ENCODE peak calls at places on chromosomes 12 and 14, in six cellular contexts. H is GM12878, W is A549, C is HepG2, V is K562, D is H1. Z is an unnamed sample.

GRCh38 chr14:99093532-99094517 is 178.2 kb downstream of the BCL11B start:
- DNase-seq in D (peak), W (no peak), H (no peak), C (no peak), V (no peak), Z (no peak)

GRCh38 chr12:52794479-52795331 is 1.2 kb downstream of the KRT3 start:
- DNase-seq in W (no peak), D (no peak), H (no peak), C (no peak), V (no peak), Z (peak)

GRCh38 chr12:9883175-9883574 is 1.9 kb downstream of the KLRF2 start:
- DNase-seq in W (no peak), V (no peak), C (no peak), H (no peak), D (no peak), Z (no peak)

GRCh38 chr12:91717804-91718203 is 427.8 kb downstream of the BTG1 start:
- DNase-seq in C (no peak), D (no peak), H (no peak), W (no peak), V (no peak), Z (no peak)

GRCh38 chr12:28057856-28058615 is 85.5 kb upstream of the PTHLH start:
- DNase-seq in H (peak), W (no peak), C (no peak), D (no peak), V (no peak), Z (peak)

GRCh38 chr12:111692575-111693210 is 6.8 kb downstream of the ACAD10 start:
- DNase-seq in D (peak), W (peak), H (no peak), C (no peak), V (peak), Z (peak)

GRCh38 chr12:58414398-58414871 is 473.1 kb downstream of the ATP23 start:
- DNase-seq in V (no peak), W (peak), D (no peak), H (no peak), C (no peak), Z (peak)

GRCh38 chr14:32934891-32935633 is 3.6 kb upstream of the NPAS3 start:
- DNase-seq in V (no peak), C (no peak), D (peak), W (no peak), H (no peak), Z (no peak)

GRCh38 chr12:76544601-76545261 is 14.8 kb downstream of the OSBPL8 start:
- DNase-seq in H (no peak), V (no peak), C (no peak), D (no peak), W (no peak), Z (no peak)

GRCh38 chr12:113955109-113955970 is 10.8 kb downstream of the RBM19 start:
- DNase-seq in H (no peak), D (peak), W (peak), V (no peak), C (peak), Z (peak)

GRCh38 chr14:23071244-23071974 is 14.1 kb upstream of the CDH24 start:
- DNase-seq in W (peak), C (peak), V (peak), D (peak), H (peak), Z (peak)

GRCh38 chr12:17875230-17875629 is 214.8 kb downstream of the RERGL start:
- DNase-seq in C (no peak), W (peak), D (no peak), V (no peak), H (no peak), Z (no peak)

GRCh38 chr12:31323466-31324115 is 2.4 kb downstream of the SINHCAF start:
- DNase-seq in V (peak), D (peak), W (peak), H (no peak), C (no peak), Z (no peak)

GRCh38 chr12:122687091-122687490 is 16.1 kb downstream of the HCAR2 start:
- DNase-seq in C (no peak), D (no peak), V (no peak), W (no peak), H (no peak), Z (peak)

GRCh38 chr14:34046799-34047520 is 96.1 kb upstream of the EGLN3 start:
- DNase-seq in V (peak), D (no peak), H (no peak), C (no peak), W (no peak), Z (no peak)

GRCh38 chr12:11689591-11690158 is 40.2 kb downstream of the ETV6 start:
- DNase-seq in H (no peak), W (no peak), V (no peak), C (no peak), D (no peak), Z (no peak)

GRCh38 chr14:24094839-24095195 is 706 bp downstream of the PCK2 start:
- DNase-seq in C (no peak), W (no peak), D (no peak), V (no peak), H (no peak), Z (no peak)

GRCh38 chr14:75200451-75200850 is 24.0 kb upstream of the TMED10 start:
- DNase-seq in D (no peak), V (no peak), W (no peak), C (no peak), H (no peak), Z (no peak)

GRCh38 chr12:25959069-25959961 is 833 bp downstream of the RASSF8 start:
- DNase-seq in W (peak), C (no peak), H (no peak), D (peak), V (no peak), Z (peak)

GRCh38 chr12:6450869-6451347 is 934 bp upstream of the TAPBPL start:
- DNase-seq in V (no peak), W (no peak), C (no peak), D (no peak), H (no peak), Z (no peak)

GRCh38 chr12:58310828-58311273 is 369.5 kb downstream of the ATP23 start:
- DNase-seq in W (peak), D (no peak), V (no peak), C (peak), H (no peak), Z (peak)

GRCh38 chr12:50986961-50987737 is 34.8 kb downstream of the HIGD1C start:
- DNase-seq in D (no peak), V (peak), W (peak), C (peak), H (no peak), Z (peak)

GRCh38 chr12:19070341-19070740 is 59.2 kb upstream of the PLEKHA5 start:
- DNase-seq in V (no peak), W (no peak), H (no peak), D (no peak), C (no peak), Z (no peak)

GRCh38 chr14:60862283-60862682 is 118.6 kb downstream of the TRMT5 start:
- DNase-seq in D (no peak), W (no peak), V (no peak), H (no peak), C (no peak), Z (no peak)

GRCh38 chr12:79555006-79555925 is 135.5 kb downstream of the PAWR start:
- DNase-seq in V (no peak), D (no peak), C (peak), W (peak), H (no peak), Z (peak)

GRCh38 chr12:131831635-131832041 is 3.4 kb downstream of the MMP17 start:
- DNase-seq in V (no peak), W (peak), C (no peak), D (no peak), H (no peak), Z (peak)

GRCh38 chr14:96267916-96268315 is 11.9 kb downstream of the BDKRB1 start:
- DNase-seq in D (no peak), H (no peak), W (no peak), V (no peak), C (no peak), Z (peak)

GRCh38 chr12:107929436-107929835 is 154.9 kb downstream of the ASCL4 start:
- DNase-seq in C (peak), H (no peak), D (no peak), W (peak), V (peak), Z (peak)

GRCh38 chr12:26611598-26611997 is 221.4 kb downstream of the ITPR2 start:
- DNase-seq in V (no peak), H (no peak), D (no peak), W (no peak), C (no peak), Z (no peak)

GRCh38 chr14:41285193-41285748 is 321.4 kb upstream of the LRFN5 start:
- DNase-seq in W (peak), H (no peak), D (peak), C (peak), V (no peak), Z (peak)

GRCh38 chr12:45670339-45671065 is 59.0 kb upstream of the ARID2 start:
- DNase-seq in D (no peak), V (no peak), H (peak), C (no peak), W (no peak), Z (no peak)

GRCh38 chr14:73878436-73878835 is 8.2 kb upstream of the ZNF410 start:
- DNase-seq in D (no peak), C (no peak), V (no peak), W (no peak), H (no peak), Z (peak)

GRCh38 chr14:105844047-105844630 is 317.8 kb downstream of the TMEM121 start:
- DNase-seq in D (no peak), H (no peak), C (no peak), V (no peak), W (no peak), Z (no peak)

GRCh38 chr14:53468876-53469275 is 315.8 kb upstream of the DDHD1 start:
- DNase-seq in H (no peak), W (no peak), D (no peak), V (no peak), C (no peak), Z (no peak)

GRCh38 chr14:36373982-36374673 is 53.7 kb upstream of the MBIP start:
- DNase-seq in C (peak), H (peak), D (peak), W (peak), V (peak), Z (peak)

GRCh38 chr12:62697893-62698292 is 231.3 kb downstream of the MON2 start:
- DNase-seq in H (no peak), C (no peak), D (no peak), W (no peak), V (no peak), Z (no peak)

GRCh38 chr12:97404549-97404948 is 58.1 kb upstream of the RMST start:
- DNase-seq in H (peak), W (peak), V (peak), D (peak), C (peak), Z (peak)

GRCh38 chr14:56206576-56206975 is 88.4 kb downstream of the PELI2 start:
- DNase-seq in D (no peak), H (no peak), V (no peak), C (no peak), W (no peak), Z (no peak)

GRCh38 chr14:89844508-89844907 is 110.0 kb downstream of the EFCAB11 start:
- DNase-seq in C (no peak), W (no peak), H (no peak), D (no peak), V (no peak), Z (peak)

DNA sequence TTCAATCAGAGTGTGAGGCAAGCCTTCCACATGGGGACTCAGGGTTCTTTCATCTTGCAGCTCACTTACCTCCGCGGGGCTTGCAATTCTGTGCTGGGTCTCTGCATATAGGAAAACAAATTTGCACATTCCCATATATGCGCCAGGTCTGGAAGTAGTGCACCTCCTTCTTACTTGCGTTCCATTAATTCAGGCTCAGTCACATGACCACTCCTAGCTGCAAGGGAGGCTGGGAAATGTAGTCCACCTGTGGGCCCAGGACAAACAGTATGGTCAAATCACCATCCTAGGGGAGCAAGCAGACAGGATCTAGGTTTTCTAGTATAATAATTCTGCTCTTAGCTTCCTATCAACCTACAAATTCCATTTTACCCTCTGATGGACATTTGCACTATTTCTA is 160.4 kb downstream of the AACS start:
- DNase-seq in W (no peak), H (no peak), C (no peak), V (no peak), D (no peak), Z (no peak)
- TF ChIP-seq USF2 in W (no peak), H (no peak), C (no peak), V (peak), D (peak), Z (peak)

DNA sequence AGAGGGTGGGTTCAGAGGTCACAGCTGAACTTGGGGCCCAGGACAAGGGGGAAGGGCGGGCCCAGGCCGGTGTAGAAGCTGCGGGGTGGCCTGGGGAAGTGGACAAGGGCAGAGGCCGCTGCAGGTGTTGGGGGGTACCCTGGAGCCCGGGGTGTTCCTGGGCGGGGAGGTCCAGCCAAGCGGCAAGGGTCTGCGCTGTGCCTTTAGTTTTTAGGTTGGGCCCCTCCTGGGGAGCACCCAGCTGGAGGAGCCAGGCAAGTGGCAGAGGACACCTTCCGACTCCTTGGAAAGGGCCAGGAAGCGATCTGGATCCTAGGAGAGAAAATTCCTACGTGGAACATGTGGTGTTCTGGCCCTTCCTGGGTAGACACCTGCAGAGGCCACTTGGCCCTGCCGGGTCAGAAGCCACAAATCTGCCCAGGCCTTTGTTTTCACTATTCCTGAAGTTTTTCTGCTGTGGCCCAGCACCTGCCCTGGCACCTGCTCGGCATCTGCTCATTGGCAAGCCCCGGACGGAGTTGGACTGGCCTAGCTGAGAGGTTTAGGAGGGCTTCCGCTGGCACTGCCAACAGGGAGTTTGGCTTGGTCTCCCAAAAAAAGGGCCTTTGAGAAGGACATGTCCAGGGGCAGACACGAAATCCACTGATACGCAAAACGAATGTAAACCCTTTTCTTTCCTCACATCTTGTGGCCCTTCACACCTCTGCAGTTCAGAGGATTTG is 61.1 kb downstream of the SMUG1 start:
- DNase-seq in W (no peak), V (no peak), D (no peak), H (no peak), C (no peak), Z (no peak)
- TF ChIP-seq CEBPB in W (no peak), V (no peak), D (no peak), H (no peak), C (no peak), Z (no peak)

DNA sequence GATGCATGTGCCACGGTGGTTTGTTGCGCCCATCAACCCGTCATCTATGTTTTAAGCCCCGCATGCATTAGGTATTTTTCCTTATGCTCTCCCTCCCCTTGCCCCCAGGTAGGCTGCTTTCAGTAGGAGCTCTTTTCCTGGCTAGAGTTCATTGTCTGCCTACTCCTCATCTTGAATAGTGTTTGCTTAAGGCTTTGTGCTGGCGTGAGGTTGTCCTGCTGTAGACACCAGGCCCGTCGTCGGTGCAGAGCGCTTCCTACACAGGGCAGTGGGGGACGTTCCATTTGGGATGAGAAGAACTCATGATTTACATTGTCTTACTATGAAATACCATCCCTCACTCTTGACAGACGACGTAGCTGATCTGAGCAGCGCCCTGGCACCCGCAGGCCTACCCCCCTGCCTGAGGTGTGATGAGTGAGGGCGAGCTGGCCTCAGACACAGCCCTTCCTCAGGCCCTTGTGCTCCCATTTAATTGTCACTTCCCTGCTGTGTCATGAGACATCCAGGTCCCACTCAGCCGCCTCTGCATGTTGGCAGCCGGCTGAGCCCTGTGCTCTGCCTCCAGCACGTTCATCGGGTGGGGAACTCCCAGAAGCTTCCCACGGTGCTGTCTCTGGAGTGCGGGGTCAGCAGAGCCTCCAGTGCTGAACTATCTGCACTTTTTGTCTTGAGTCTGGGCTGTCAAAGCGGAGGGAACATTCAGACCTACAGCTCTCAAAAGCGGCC is 76.0 kb downstream of the WDR20 start:
- DNase-seq in W (no peak), D (no peak), H (no peak), C (no peak), V (no peak), Z (peak)
- TF ChIP-seq USF2 in W (no peak), D (no peak), H (no peak), C (no peak), V (no peak), Z (no peak)

GRCh38 chr14:103380719-103381377 is 4.4 kb upstream of the MARK3 start:
- DNase-seq in V (no peak), C (no peak), D (no peak), H (no peak), W (no peak), Z (no peak)

GRCh38 chr14:103385153-103385993 is at the start of gene MARK3:
- DNase-seq in C (peak), W (peak), H (peak), D (peak), V (peak), Z (peak)

GRCh38 chr14:103384450-103385152 is 614 bp upstream of the MARK3 start:
- DNase-seq in W (no peak), V (no peak), C (no peak), D (no peak), H (no peak), Z (no peak)

GRCh38 chr14:103385994-103386491 is 828 bp downstream of the MARK3 start:
- DNase-seq in H (no peak), V (no peak), C (no peak), D (no peak), W (no peak), Z (peak)

GRCh38 chr14:103382375-103382774 is 2.8 kb upstream of the MARK3 start:
- DNase-seq in V (peak), C (no peak), H (no peak), W (peak), D (no peak), Z (peak)
- TF ChIP-seq CEBPB in V (no peak), C (no peak), H (no peak), W (no peak), D (no peak), Z (peak)

DNA sequence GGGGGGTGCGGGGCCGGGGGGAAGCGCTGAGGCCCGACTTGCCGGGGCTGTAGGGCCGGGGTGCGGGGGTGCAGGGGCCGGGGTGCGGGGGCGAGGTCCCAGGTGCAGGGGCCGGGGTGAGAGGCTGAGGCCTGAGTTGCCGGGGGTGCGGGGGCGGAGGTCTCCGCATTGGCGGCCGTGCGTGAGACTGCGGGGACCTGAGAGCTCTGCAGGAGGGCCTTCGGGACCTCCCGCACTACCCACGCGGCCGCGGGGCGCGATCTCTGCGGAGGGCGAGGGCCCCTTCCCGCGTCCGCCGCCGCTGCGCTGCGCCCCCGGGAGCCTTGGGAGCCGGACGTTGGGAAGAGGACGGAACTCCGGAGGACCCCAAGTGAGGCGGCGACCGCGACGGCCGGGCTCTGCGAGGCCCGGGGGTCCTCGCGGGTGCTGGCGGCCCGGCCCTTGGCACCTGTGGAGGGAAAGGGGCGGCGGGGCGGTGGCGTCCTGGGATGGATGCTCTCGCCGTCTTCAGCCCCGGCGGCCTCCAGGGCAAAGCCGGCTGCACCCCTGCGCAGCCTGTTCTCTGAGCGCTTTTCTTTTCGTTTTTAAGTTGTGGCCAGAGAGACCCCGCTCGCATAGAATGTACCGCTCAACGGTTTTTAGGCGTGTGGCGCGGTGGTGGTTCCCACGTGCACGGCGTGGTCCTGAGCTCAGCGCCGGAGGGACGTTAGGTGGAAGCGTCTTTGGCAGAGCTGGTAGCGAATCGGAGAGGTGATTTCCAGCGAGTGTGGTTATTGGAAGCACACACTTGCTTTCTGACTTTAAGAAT is 1.3 kb downstream of the PIWIL1 start:
- DNase-seq in W (no peak), D (no peak), C (no peak), V (no peak), H (no peak), Z (no peak)
- TF ChIP-seq USF2 in W (no peak), D (no peak), C (no peak), V (no peak), H (no peak), Z (no peak)

DNA sequence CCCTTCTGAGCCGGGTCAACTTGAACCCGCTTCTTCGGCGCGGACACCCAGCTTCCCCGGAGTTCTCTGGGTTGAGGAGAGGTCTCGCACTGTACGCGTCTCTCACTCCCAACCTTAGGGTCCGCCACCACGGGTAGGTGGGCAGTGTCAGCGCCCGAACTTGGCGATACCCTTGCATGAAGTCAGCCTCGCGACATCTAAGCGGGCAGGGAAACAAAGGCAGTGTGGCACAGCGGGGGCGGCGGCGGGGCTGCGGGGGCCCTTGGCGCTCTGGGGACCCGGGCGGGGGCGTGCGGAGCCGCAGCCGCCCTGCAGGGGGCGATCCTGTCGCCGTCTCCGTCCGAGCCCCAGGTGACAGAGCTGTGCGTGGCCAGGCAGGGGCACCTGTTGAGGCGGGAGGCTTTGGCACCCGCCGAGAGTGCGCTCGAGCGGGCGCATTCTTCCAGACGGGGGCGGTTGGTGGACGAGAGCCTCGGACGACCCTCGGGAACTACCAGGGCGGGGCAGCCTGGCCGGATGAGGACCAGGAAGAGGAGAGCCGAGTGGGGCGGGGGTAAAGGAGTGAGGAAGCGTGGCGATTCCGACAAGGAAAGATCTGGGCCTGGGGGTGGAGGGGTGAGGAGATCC is 1.1 kb downstream of the GALNT16 start:
- DNase-seq in W (peak), D (peak), C (no peak), H (no peak), V (peak), Z (no peak)
- TF ChIP-seq CEBPB in W (no peak), D (no peak), C (no peak), H (no peak), V (no peak), Z (no peak)

Z was measured in IMR-90.